ENCODE peak calls at places on chromosomes 7 and 10, in five cellular contexts. V, T, R, W and K are unnamed samples.

GRCh38 chr10:103451091-103451801 is 924 bp downstream of the CALHM2 start:
- DNase-seq in V (no peak), T (peak), R (peak), W (no peak), K (peak)

GRCh38 chr7:1560620-1561031 is 4.6 kb upstream of the TMEM184A start:
- DNase-seq in V (no peak), T (no peak), R (no peak), W (no peak), K (no peak)

GRCh38 chr10:33777223-33777622 is 442.8 kb upstream of the NRP1 start:
- DNase-seq in V (no peak), T (no peak), R (no peak), W (no peak), K (no peak)

GRCh38 chr7:148501707-148502139 is 88.8 kb upstream of the C7orf33 start:
- DNase-seq in V (peak), T (peak), R (no peak), W (peak), K (no peak)

GRCh38 chr10:71323407-71323806 is 4.3 kb downstream of the SLC29A3 start:
- DNase-seq in V (no peak), T (peak), R (peak), W (no peak), K (peak)

GRCh38 chr7:90453259-90453891 is 16.1 kb upstream of the PTTG1IP2 start:
- DNase-seq in V (no peak), T (no peak), R (no peak), W (no peak), K (no peak)

GRCh38 chr10:47026301-47027107 is 115.3 kb downstream of the PTPN20 start:
- DNase-seq in V (peak), T (no peak), R (no peak), W (no peak), K (no peak)

GRCh38 chr10:46035923-46036849 is 5.8 kb upstream of the NCOA4 start:
- DNase-seq in V (no peak), T (no peak), R (peak), W (no peak), K (no peak)

GRCh38 chr7:40437936-40438634 is 303.3 kb downstream of the SUGCT start:
- DNase-seq in V (no peak), T (peak), R (no peak), W (no peak), K (no peak)

GRCh38 chr10:97584060-97584797 is at the start of gene HOGA1:
- DNase-seq in V (peak), T (peak), R (peak), W (no peak), K (peak)

GRCh38 chr7:100720645-100721504 is 607 bp downstream of the EPO start:
- DNase-seq in V (peak), T (no peak), R (no peak), W (no peak), K (no peak)

GRCh38 chr10:110471566-110472139 is 26.1 kb upstream of the DUSP5 start:
- DNase-seq in V (no peak), T (peak), R (no peak), W (no peak), K (peak)

GRCh38 chr7:132030883-132031282 is 474.5 kb upstream of the PODXL start:
- DNase-seq in V (no peak), T (no peak), R (no peak), W (no peak), K (no peak)

GRCh38 chr7:42650171-42650570 is 261.7 kb downstream of the C7orf25 start:
- DNase-seq in V (no peak), T (no peak), R (no peak), W (no peak), K (no peak)

GRCh38 chr10:114824396-114824795 is 2.8 kb downstream of the FHIP2A start:
- DNase-seq in V (no peak), T (no peak), R (peak), W (no peak), K (no peak)

GRCh38 chr7:94055963-94056362 is 51.8 kb upstream of the BET1 start:
- DNase-seq in V (no peak), T (peak), R (no peak), W (no peak), K (peak)

GRCh38 chr7:1087462-1087809 is 477 bp upstream of the GPER1 start:
- DNase-seq in V (no peak), T (peak), R (no peak), W (no peak), K (peak)

GRCh38 chr10:34528320-34528719 is 286.8 kb downstream of the PARD3 start:
- DNase-seq in V (peak), T (peak), R (peak), W (no peak), K (peak)

DNA sequence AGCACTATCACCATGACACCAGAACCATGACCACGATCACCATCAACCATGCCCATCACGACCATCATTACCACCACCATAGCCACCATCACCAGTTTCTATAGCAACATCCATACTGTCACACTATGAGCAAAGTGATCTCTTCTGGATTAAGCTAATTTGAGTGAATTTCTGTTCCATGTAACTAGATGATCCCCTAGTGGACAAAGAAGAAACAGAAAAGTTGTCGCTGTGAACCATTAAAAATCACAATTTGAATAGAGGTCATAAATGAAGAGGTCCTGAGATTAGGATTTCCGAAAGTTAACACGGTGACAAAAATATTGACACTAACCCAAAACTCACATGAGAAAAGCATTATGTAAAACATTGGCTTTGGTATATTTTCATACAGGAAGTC is 77.6 kb downstream of the CLRN3 start:
- DNase-seq in V (no peak), T (no peak), R (no peak), W (no peak), K (no peak)
- TF ChIP-seq CTCF in V (no peak), T (no peak), R (no peak), W (no peak), K (peak)

GRCh38 chr7:155705656-155706360 is 61.3 kb downstream of the RBM33 start:
- DNase-seq in V (no peak), T (no peak), R (no peak), W (no peak), K (no peak)

GRCh38 chr7:155699180-155699579 is 54.7 kb downstream of the RBM33 start:
- DNase-seq in V (no peak), T (no peak), R (no peak), W (no peak), K (no peak)

GRCh38 chr7:155700847-155701246 is 56.4 kb downstream of the RBM33 start:
- DNase-seq in V (no peak), T (no peak), R (no peak), W (no peak), K (no peak)

GRCh38 chr7:155701972-155702544 is 57.6 kb downstream of the RBM33 start:
- DNase-seq in V (no peak), T (peak), R (no peak), W (no peak), K (no peak)

DNA sequence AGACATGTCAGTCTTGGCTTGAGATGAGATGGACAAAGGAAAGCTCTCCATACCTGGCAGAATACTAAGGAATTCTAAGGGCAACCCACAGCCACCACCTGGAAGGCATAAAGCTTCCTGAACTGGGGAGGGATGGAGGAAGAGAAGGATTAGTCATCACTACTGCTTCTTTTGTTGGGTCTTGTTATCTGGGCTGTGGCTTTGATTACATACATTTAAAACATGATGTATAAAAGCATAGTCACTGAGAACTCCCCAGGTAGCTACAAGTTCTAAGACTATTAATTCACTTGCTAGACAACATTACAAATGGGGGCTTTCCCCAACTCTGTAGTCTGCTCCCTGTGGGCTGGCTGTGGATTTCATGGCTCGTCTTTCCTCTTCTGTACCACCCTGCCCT is 58.2 kb downstream of the RBM33 start:
- DNase-seq in V (no peak), T (peak), R (peak), W (no peak), K (no peak)
- TF ChIP-seq CTCF in V (no peak), T (no peak), R (no peak), W (no peak), K (no peak)

DNA sequence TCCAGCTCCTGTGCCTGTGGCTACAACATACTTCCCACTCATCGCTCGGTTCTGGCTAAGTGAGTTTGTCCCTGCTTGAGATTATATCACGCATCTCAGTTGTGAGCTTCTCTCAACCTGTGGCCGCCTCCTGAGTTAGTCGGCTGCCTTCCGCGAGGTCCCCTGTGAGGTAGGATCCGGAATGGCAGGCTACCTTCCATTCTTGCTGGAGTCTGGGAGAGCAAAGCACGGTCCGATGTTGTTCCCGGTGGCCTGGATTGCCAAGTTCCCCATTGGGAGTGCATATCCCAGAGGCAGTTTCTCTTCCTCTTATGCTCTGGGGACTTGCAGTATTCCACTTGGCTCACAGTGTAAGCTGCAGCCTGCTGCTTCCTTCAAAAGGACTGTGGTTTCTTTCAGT is 225.3 kb upstream of the ZWINT start:
- DNase-seq in V (peak), T (no peak), R (no peak), W (no peak), K (no peak)
- TF ChIP-seq CTCF in V (no peak), T (no peak), R (no peak), W (no peak), K (no peak)

GRCh38 chr7:71131256-71131752 is 640 bp upstream of the GALNT17 start:
- DNase-seq in V (peak), T (no peak), R (no peak), W (no peak), K (no peak)
- TF ChIP-seq CTCF in V (no peak), T (no peak), R (no peak), W (no peak), K (no peak)

GRCh38 chr10:119026301-119027110 is 3.0 kb upstream of the NANOS1 start:
- DNase-seq in V (no peak), T (no peak), R (peak), W (no peak), K (no peak)

GRCh38 chr10:119025776-119026175 is 3.7 kb upstream of the NANOS1 start:
- DNase-seq in V (no peak), T (no peak), R (no peak), W (no peak), K (no peak)

GRCh38 chr10:119023553-119023868 is 6.0 kb upstream of the NANOS1 start:
- DNase-seq in V (no peak), T (no peak), R (no peak), W (no peak), K (no peak)

GRCh38 chr10:119024882-119025281 is 4.6 kb upstream of the NANOS1 start:
- DNase-seq in V (no peak), T (no peak), R (no peak), W (no peak), K (no peak)

DNA sequence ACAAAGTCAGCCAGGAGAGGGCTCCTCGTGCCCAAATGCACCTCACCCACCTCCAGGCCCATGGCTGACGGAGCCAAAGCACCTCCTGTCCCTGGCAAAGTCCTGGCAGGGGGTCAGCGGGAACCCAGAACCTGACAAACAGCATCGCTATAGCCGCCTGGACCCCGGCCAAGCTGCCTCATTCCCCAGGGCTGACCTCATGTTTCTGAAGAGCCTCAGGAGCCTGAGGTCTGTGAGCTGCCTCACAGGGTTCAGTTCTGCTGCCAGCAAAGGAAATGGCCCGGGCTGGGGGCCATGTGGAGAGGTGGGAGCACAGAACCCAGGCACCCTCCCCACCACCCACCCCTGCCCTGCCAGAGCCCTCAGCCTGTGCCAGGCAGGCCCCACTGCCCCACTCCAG is 4.2 kb upstream of the NANOS1 start:
- DNase-seq in V (no peak), T (peak), R (peak), W (no peak), K (peak)
- TF ChIP-seq CTCF in V (no peak), T (peak), R (no peak), W (no peak), K (peak)

DNA sequence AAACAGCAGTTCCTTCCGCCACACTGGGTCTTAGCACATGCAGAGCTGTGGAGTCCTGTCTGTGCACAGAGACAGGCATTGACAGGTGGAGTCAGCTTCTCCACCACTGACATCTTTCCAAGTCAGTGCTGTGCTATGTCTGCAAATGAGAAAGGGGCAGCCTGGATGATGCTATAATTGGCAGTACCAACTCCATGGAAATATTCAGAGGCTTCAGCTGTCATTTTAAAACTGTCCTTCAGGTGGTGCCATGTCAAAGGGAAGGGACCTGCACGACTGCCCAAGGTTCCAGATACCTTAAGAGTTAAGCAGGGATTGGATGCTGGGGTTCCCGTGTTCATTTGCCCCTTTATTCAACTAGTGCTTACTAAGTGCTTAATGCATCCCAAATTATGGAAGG is 258.0 kb upstream of the PRKCQ start:
- DNase-seq in V (no peak), T (no peak), R (no peak), W (no peak), K (no peak)
- TF ChIP-seq CTCF in V (no peak), T (peak), R (no peak), W (no peak), K (no peak)

DNA sequence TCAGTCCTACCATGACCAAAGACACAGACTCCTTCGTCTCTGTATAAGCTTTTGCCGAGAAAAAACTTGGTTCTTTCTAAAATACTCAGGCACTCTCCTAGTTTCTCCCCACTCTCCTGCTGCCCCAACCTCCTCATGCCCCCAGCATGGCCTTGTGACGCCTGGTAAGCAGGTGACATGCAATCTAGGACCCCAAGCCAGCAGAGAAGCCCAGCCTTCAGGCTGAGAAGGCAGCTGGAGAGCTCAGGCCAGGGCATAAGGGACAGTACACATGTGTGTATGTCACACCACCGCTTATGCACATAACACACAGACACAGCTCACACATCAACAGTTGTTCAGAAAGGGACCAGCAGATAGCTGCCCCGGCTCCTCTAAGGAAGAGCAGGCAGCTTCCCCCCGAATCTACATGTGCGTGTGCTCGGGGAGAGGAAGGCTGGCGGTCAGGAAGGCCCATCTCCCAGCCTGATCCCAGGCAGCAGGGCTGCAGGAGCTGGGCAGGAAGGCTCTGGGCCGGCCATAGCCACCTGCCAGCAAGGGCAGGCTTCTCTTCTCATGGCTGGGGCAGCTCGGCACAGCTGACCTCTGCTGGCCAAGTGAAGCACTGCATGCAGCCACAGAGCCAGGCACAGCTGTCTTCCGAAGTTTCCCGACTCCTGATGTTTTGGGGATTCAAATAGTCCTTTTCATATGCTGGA is 8.5 kb downstream of the DDX56 start:
- DNase-seq in V (peak), T (peak), R (peak), W (peak), K (peak)
- TF ChIP-seq CTCF in V (peak), T (peak), R (peak), W (peak), K (peak)

GRCh38 chr7:47535033-47535703 is 46.7 kb downstream of the TNS3 start:
- DNase-seq in V (no peak), T (no peak), R (no peak), W (no peak), K (peak)

GRCh38 chr7:47531584-47532492 is 50.1 kb downstream of the TNS3 start:
- DNase-seq in V (no peak), T (no peak), R (no peak), W (no peak), K (no peak)

GRCh38 chr7:47536705-47537611 is 45.0 kb downstream of the TNS3 start:
- DNase-seq in V (peak), T (peak), R (no peak), W (no peak), K (peak)

GRCh38 chr7:47535704-47536628 is 45.9 kb downstream of the TNS3 start:
- DNase-seq in V (no peak), T (no peak), R (no peak), W (no peak), K (no peak)

DNA sequence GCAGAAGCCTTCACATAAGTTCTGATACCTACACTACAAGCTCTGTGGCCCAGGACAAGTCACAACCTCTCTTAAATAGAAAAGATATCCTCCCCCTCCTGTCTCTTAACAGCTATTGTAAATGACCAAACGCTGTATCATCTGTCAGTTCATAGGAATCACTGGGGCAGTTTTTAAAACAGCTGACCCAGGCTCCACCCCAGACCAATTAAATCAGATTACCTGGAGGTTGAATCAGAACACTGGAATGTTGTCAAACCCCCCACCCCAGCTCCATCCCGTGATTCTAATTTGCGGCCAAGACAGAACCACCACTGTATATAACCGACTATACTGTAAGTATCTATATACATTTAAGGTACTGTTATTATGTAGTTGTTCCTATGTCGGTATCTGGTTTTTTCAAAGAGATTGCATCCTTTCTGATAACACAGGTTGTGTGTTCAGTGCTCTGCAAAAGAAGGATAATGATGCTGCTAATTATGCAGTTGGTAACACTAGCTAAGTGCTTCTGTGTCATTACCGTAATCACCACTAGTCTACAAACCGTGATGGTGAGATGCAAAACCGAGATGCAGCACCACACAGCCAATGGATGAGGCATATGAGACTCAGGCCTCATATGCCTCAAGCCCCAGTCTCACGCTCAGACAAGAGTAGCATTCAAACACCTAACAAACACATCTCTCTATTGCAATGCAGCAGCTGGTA is 47.4 kb downstream of the TNS3 start:
- DNase-seq in V (no peak), T (no peak), R (no peak), W (no peak), K (no peak)
- TF ChIP-seq CTCF in V (no peak), T (no peak), R (no peak), W (no peak), K (peak)

GRCh38 chr7:108129018-108129965 is 869 bp downstream of the LAMB4 start:
- DNase-seq in V (no peak), T (no peak), R (no peak), W (no peak), K (peak)
- TF ChIP-seq CTCF in V (no peak), T (no peak), R (no peak), W (no peak), K (no peak)